ENCODE peak calls at places on chromosomes 7 and 10, in ten cellular contexts. I, G, V, O, X, K, T, M, D and R are unnamed samples.

GRCh38 chr10:86311176-86311575 is 55.4 kb downstream of the GRID1 start:
- DNase-seq in I (no peak), G (no peak), V (no peak), O (no peak), X (no peak), K (no peak), T (no peak), M (peak; percentile 58), D (no peak), R (no peak)

GRCh38 chr10:125472037-125472607 is 210.8 kb downstream of the TEX36 start:
- DNase-seq in I (no peak), G (no peak), V (no peak), O (no peak), X (no peak), K (no peak), T (no peak), M (no peak), D (no peak), R (peak; percentile 24)

GRCh38 chr7:155886391-155887173 is 74.3 kb upstream of the SHH start:
- DNase-seq in I (no peak), G (no peak), V (no peak), O (no peak), X (no peak), K (no peak), T (no peak), M (peak; percentile 56), D (no peak), R (no peak)

GRCh38 chr7:148916186-148916585 is 32.1 kb upstream of the EZH2 start:
- DNase-seq in I (no peak), G (no peak), V (no peak), O (peak; percentile 91), X (no peak), K (no peak), T (no peak), M (no peak), D (no peak), R (no peak)

GRCh38 chr10:102657984-102658724 is 13.9 kb downstream of the TRIM8 start:
- DNase-seq in I (peak; percentile 56), G (peak; percentile 59), V (no peak), O (peak; percentile 51), X (no peak), K (no peak), T (peak; percentile 28), M (peak; percentile 76), D (no peak), R (no peak)

GRCh38 chr10:46520941-46521340 is 35.5 kb downstream of the GPRIN2 start:
- DNase-seq in I (no peak), G (no peak), V (no peak), O (peak; percentile 62), X (no peak), K (no peak), T (no peak), M (peak; percentile 70), D (no peak), R (peak; percentile 78)

GRCh38 chr10:117790621-117791020 is 248.1 kb downstream of the EMX2 start:
- DNase-seq in I (no peak), G (no peak), V (no peak), O (no peak), X (no peak), K (no peak), T (no peak), M (no peak), D (no peak), R (no peak)

GRCh38 chr7:151552352-151553028 is 32.8 kb upstream of the RHEB start:
- DNase-seq in I (no peak), G (no peak), V (no peak), O (no peak), X (no peak), K (no peak), T (no peak), M (no peak), D (no peak), R (peak; percentile 71)

GRCh38 chr10:43392757-43393156 is 16.2 kb downstream of the HNRNPF start:
- DNase-seq in I (no peak), G (no peak), V (no peak), O (no peak), X (no peak), K (no peak), T (no peak), M (peak; percentile 11), D (no peak), R (no peak)

GRCh38 chr10:43394868-43395267 is 14.1 kb downstream of the HNRNPF start:
- DNase-seq in I (no peak), G (no peak), V (no peak), O (no peak), X (no peak), K (no peak), T (no peak), M (peak; percentile 59), D (no peak), R (no peak)

GRCh38 chr10:43395571-43396060 is 13.4 kb downstream of the HNRNPF start:
- DNase-seq in I (peak; percentile 44), G (no peak), V (no peak), O (peak; percentile 28), X (no peak), K (no peak), T (no peak), M (peak; percentile 84), D (no peak), R (no peak)

GRCh38 chr10:43396061-43396927 is 12.7 kb downstream of the HNRNPF start:
- DNase-seq in I (peak; percentile 83), G (peak; percentile 89), V (peak; percentile 68), O (peak; percentile 58), X (peak; percentile 69), K (no peak), T (peak; percentile 79), M (peak; percentile 95), D (peak; percentile 88), R (peak; percentile 67)

DNA sequence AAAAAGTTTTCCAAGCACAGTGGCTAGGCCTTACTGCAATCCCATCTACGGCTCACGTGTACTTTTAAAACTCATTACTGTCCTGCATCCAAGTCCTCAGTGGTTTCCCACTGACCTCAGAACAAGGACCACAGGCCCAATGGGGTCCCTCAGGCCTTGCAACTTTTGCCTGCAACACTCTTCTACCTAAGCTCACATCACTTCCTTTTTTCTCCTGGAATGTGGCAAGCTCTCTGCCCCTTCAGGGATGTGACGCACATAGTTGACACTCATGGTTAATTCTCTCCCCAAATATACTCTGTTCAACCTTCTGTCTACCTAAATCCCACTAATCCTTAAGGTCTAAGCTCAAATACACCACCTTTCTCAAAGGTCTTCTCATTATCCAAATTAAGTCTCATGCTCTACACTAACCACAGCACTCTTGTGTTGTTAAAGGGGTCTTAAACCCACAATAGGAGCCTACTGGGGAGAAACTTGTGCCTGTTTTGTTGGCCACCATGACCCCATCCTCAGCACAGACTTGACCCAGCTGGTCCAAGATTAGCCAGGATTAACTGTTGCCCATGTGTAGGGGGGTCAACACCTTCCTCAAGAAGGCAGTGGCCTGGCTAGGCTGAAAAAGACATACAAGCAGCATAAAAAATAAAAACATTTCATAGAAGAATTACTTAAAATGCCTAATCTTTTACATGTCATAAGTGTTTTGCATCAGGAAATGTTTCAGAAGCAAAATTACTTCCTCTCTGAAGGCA is 15.2 kb downstream of the HNRNPF start:
- DNase-seq in I (no peak), G (no peak), V (no peak), O (no peak), X (no peak), K (no peak), T (no peak), M (peak; percentile 54), D (no peak), R (no peak)
- H3K4me3 ChIP-seq in I (peak overlapping the region; percentile 53), G (no peak overlapping the region), V (no peak overlapping the region), O (no peak overlapping the region), X (no peak overlapping the region), K (no peak overlapping the region), T (no peak overlapping the region), M (no peak overlapping the region), D (no peak overlapping the region), R (no peak overlapping the region)

GRCh38 chr7:143373255-143373794 is 7.8 kb upstream of the ZYX start:
- DNase-seq in I (no peak), G (no peak), V (no peak), O (no peak), X (no peak), K (no peak), T (no peak), M (no peak), D (no peak), R (no peak)

GRCh38 chr7:143367972-143368371 is 5.5 kb upstream of the FAM131B start:
- DNase-seq in I (no peak), G (no peak), V (no peak), O (no peak), X (no peak), K (no peak), T (no peak), M (no peak), D (no peak), R (peak; percentile 77)

GRCh38 chr7:143368387-143368786 is 5.9 kb upstream of the FAM131B start:
- DNase-seq in I (no peak), G (no peak), V (no peak), O (no peak), X (no peak), K (no peak), T (no peak), M (no peak), D (no peak), R (no peak)

GRCh38 chr7:143372070-143372469 is 9.1 kb upstream of the ZYX start:
- DNase-seq in I (peak; percentile 64), G (no peak), V (no peak), O (no peak), X (peak; percentile 74), K (no peak), T (peak; percentile 63), M (peak; percentile 80), D (no peak), R (peak; percentile 86)

DNA sequence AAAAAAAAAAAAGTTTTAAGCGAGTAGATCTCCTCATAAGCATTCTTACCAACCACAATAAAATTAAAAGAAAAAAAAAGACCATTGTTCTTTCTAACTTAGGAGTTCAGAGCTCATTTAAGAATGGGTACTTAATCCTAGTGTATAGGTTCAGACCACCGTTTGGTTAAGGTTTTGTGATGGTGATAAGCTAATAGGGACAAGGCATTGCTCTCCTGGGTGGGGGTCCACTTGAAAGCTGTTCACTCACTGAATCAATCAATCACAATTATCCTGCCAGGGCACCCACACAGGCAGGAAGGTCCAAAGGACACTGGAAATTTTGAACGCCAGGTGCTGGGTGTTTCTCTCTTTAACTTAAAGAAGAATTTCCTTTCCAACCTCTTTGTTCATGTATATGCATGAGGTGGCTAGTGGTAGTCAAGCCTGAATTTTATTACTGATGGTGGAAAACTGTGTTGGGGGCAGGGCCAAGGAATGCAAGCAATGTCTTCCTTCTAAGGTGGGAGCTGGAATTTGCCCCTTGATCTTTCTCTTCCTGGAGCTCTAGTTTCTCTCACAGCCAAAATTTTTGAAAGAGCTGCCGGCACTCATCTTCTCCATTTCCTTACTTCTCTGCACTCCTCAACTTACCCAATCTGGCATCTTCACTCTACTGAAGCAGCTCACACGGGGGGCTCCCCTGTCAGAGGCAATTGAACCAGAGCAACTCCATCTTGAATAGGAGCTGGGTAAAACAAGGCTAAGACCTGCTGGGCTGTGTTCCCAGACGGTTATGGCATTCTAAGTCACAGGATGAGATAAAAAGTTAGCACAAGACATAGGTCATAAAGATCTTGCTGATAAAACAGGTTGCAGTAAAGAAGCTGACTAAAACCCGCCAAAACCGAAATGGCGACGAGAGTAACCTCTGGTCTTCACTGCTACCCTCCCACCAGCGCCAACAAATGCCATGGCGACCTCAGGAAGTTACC is 7.5 kb upstream of the FAM131B start:
- DNase-seq in I (no peak), G (no peak), V (no peak), O (no peak), X (no peak), K (no peak), T (no peak), M (no peak), D (no peak), R (no peak)
- H3K4me1 ChIP-seq in I (peaks cover 18% of the 10 kb centered on the region), G (no peaks in the 10 kb centered on the region), V (peaks cover 5% of the 10 kb centered on the region), O (peaks cover 4% of the 10 kb centered on the region), X (peaks cover 37% of the 10 kb centered on the region), K (peaks cover 7% of the 10 kb centered on the region), T (no peaks in the 10 kb centered on the region), M (peaks cover 19% of the 10 kb centered on the region), D (no peaks in the 10 kb centered on the region), R (peaks cover 31% of the 10 kb centered on the region)

DNA sequence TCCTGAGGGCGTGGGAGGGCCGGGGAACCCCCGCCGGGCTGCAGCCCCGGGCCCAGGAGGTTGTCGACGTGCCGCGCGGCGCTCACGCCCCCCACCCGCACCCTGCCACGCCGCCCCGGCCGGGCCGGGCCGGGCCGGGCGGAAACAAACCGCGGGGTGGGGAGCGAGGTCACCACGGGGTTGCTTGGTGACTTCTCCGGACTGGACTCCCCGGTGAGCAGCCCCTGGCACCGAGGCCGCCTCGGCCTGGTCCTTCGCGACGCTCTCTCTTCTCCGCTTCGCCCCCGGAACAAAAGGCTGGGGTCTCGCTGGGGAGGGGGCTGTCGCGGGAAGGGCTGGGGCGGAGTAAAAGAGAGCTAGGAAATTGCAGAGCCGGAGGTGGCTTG is 478 bp downstream of the WIPF3 start:
- DNase-seq in I (no peak), G (no peak), V (no peak), O (no peak), X (no peak), K (no peak), T (peak; percentile 24), M (no peak), D (no peak), R (no peak)
- H3K27me3 ChIP-seq in I (peaks cover 43% of the 10 kb centered on the region), G (peaks cover 4% of the 10 kb centered on the region), V (no peaks in the 10 kb centered on the region), O (peaks cover 59% of the 10 kb centered on the region), X (peaks cover 19% of the 10 kb centered on the region), K (no peaks in the 10 kb centered on the region), T (no peaks in the 10 kb centered on the region), M (peaks cover 60% of the 10 kb centered on the region), D (peaks cover 97% of the 10 kb centered on the region), R (peaks cover 44% of the 10 kb centered on the region)

GRCh38 chr10:71474702-71475242 is 78.1 kb downstream of the CDH23 start:
- DNase-seq in I (no peak), G (no peak), V (no peak), O (no peak), X (no peak), K (no peak), T (no peak), M (peak; percentile 31), D (no peak), R (no peak)
- H3K4me3 ChIP-seq in I (no peak overlapping the region), G (no peak overlapping the region), V (peak overlapping the region; percentile 1), O (no peak overlapping the region), X (no peak overlapping the region), K (no peak overlapping the region), T (no peak overlapping the region), M (no peak overlapping the region), D (no peak overlapping the region), R (no peak overlapping the region)